ENCODE peak calls at places on chromosome 2, in nine cellular contexts. P, T, Y, I, K, A, C, G and L are unnamed samples.

GRCh38 chr2:102412199-102412598 is 10.8 kb upstream of the IL18RAP start:
- DNase-seq in A (no peak), I (no peak), C (no peak), Y (no peak), P (no peak), K (no peak), G (no peak), T (no peak), L (no peak)

GRCh38 chr2:68653538-68653982 is 10.2 kb downstream of the PROKR1 start:
- DNase-seq in A (peak; percentile 53), G (peak; percentile 75), I (no peak), K (peak; percentile 24), Y (peak; percentile 16), P (peak; percentile 11), T (no peak), C (no peak), L (no peak)

GRCh38 chr2:36416370-36417165 is 61.0 kb downstream of the CRIM1 start:
- DNase-seq in G (no peak), T (no peak), P (no peak), Y (no peak), K (no peak), I (no peak), C (no peak), A (no peak), L (no peak)

GRCh38 chr2:117771969-117772630 is 42.4 kb upstream of the DDX18 start:
- DNase-seq in C (peak; percentile 65), P (no peak), A (peak; percentile 44), K (no peak), G (peak; percentile 56), I (no peak), Y (no peak), T (no peak), L (no peak)

GRCh38 chr2:160411167-160411566 is 82.4 kb downstream of the RBMS1 start:
- DNase-seq in G (no peak), C (peak; percentile 87), Y (no peak), P (no peak), T (no peak), A (peak; percentile 68), I (no peak), K (no peak), L (no peak)

GRCh38 chr2:203623616-203624015 is 82.8 kb upstream of the CD28 start:
- DNase-seq in G (peak; percentile 35), C (peak; percentile 45), K (no peak), Y (no peak), T (no peak), I (no peak), A (no peak), P (no peak), L (no peak)

GRCh38 chr2:9613291-9613690 is 17.5 kb downstream of the YWHAQ start:
- DNase-seq in T (no peak), G (peak; percentile 88), K (no peak), P (no peak), Y (no peak), I (no peak), C (peak; percentile 84), A (peak; percentile 82), L (no peak)

GRCh38 chr2:109510136-109511028 is 103.4 kb downstream of the SEPTIN10 start:
- DNase-seq in Y (peak; percentile 71), T (peak; percentile 53), C (peak; percentile 76), I (peak; percentile 85), G (peak; percentile 83), A (peak; percentile 74), K (peak; percentile 71), P (peak; percentile 65), L (peak; percentile 85)

GRCh38 chr2:159855153-159856140 is 57.4 kb upstream of the CD302 start:
- DNase-seq in K (no peak), T (no peak), I (no peak), P (no peak), C (peak; percentile 36), Y (no peak), G (peak; percentile 84), A (peak; percentile 42), L (no peak)

GRCh38 chr2:84481702-84482101 is 22.6 kb upstream of the SUCLG1 start:
- DNase-seq in G (peak; percentile 59), T (no peak), I (no peak), P (no peak), K (no peak), C (peak; percentile 92), Y (no peak), A (peak; percentile 47), L (no peak)

GRCh38 chr2:84077504-84077903 is 381.6 kb downstream of the SUCLG1 start:
- DNase-seq in C (peak; percentile 32), K (no peak), I (peak; percentile 13), P (no peak), T (no peak), G (no peak), A (peak; percentile 0), Y (no peak), L (no peak)

GRCh38 chr2:15812187-15812830 is 128.0 kb upstream of the MYCN start:
- DNase-seq in G (no peak), C (no peak), I (no peak), A (no peak), P (no peak), K (no peak), T (no peak), Y (no peak), L (no peak)

GRCh38 chr2:101697794-101698418 is 399 bp downstream of the MAP4K4 start:
- DNase-seq in A (no peak), K (no peak), G (no peak), P (no peak), I (no peak), C (peak; percentile 64), Y (no peak), T (no peak), L (no peak)

GRCh38 chr2:240513544-240514287 is 44.1 kb downstream of the ANKMY1 start:
- DNase-seq in P (peak; percentile 47), Y (peak; percentile 75), A (peak; percentile 85), T (peak; percentile 77), K (peak; percentile 77), I (peak; percentile 80), C (peak; percentile 96), G (peak; percentile 91), L (peak; percentile 74)

GRCh38 chr2:227848586-227848985 is 22.8 kb upstream of the DAW1 start:
- DNase-seq in I (no peak), P (no peak), A (no peak), Y (no peak), T (no peak), G (no peak), K (no peak), C (no peak), L (no peak)

GRCh38 chr2:67446504-67446911 is 49.4 kb downstream of the ETAA1 start:
- DNase-seq in A (no peak), P (no peak), Y (no peak), I (no peak), T (no peak), K (no peak), C (no peak), G (peak; percentile 54), L (no peak)